ENCODE peak calls at places on chromosomes 3 and 15, in nine cellular contexts. One of them, this sample, is unnamed.

GRCh38 chr15:70016511-70016994 is 81.2 kb downstream of the TLE3 start:
- DNase-seq in brain microvascular endothelial cell: no peak
- DNase-seq in tibial nerve: no peak
- DNase-seq in heart right ventricle: no peak
- DNase-seq in foreskin fibroblast: no peak
- DNase-seq in GM13976: peak; percentile 52
- DNase-seq in K562: no peak
- DNase-seq in progenitor cell of endocrine pancreas: no peak
- DNase-seq in MCF 10A: no peak
- DNase-seq in this sample: no peak

GRCh38 chr15:76196286-76196948 is 114.9 kb downstream of the ETFA start:
- DNase-seq in brain microvascular endothelial cell: peak; percentile 65
- DNase-seq in tibial nerve: no peak
- DNase-seq in heart right ventricle: peak; percentile 54
- DNase-seq in foreskin fibroblast: peak; percentile 90
- DNase-seq in GM13976: no peak
- DNase-seq in K562: peak; percentile 69
- DNase-seq in progenitor cell of endocrine pancreas: no peak
- DNase-seq in MCF 10A: peak; percentile 93
- DNase-seq in this sample: peak; percentile 30

GRCh38 chr3:159252772-159253384 is 451.0 kb downstream of the MFSD1 start:
- DNase-seq in brain microvascular endothelial cell: peak; percentile 32
- DNase-seq in tibial nerve: no peak
- DNase-seq in heart right ventricle: no peak
- DNase-seq in foreskin fibroblast: peak; percentile 54
- DNase-seq in GM13976: peak; percentile 28
- DNase-seq in K562: peak; percentile 42
- DNase-seq in progenitor cell of endocrine pancreas: no peak
- DNase-seq in MCF 10A: peak; percentile 54
- DNase-seq in this sample: peak; percentile 31

GRCh38 chr3:167913218-167913902 is 177.8 kb downstream of the SERPINI1 start:
- DNase-seq in brain microvascular endothelial cell: peak; percentile 35
- DNase-seq in tibial nerve: no peak
- DNase-seq in heart right ventricle: no peak
- DNase-seq in foreskin fibroblast: no peak
- DNase-seq in GM13976: no peak
- DNase-seq in K562: no peak
- DNase-seq in progenitor cell of endocrine pancreas: no peak
- DNase-seq in MCF 10A: peak; percentile 43
- DNase-seq in this sample: peak; percentile 78

GRCh38 chr15:90035095-90035834 is 34.1 kb downstream of the ZNF710 start:
- DNase-seq in brain microvascular endothelial cell: peak; percentile 64
- DNase-seq in tibial nerve: no peak
- DNase-seq in heart right ventricle: peak; percentile 50
- DNase-seq in foreskin fibroblast: peak; percentile 18
- DNase-seq in GM13976: no peak
- DNase-seq in K562: no peak
- DNase-seq in progenitor cell of endocrine pancreas: no peak
- DNase-seq in MCF 10A: peak; percentile 88
- DNase-seq in this sample: peak; percentile 74

GRCh38 chr15:78927077-78927790 is 17.6 kb downstream of the CTSH start:
- DNase-seq in brain microvascular endothelial cell: no peak
- DNase-seq in tibial nerve: no peak
- DNase-seq in heart right ventricle: no peak
- DNase-seq in foreskin fibroblast: no peak
- DNase-seq in GM13976: no peak
- DNase-seq in K562: no peak
- DNase-seq in progenitor cell of endocrine pancreas: no peak
- DNase-seq in MCF 10A: no peak
- DNase-seq in this sample: no peak

GRCh38 chr3:192207239-192207638 is 520.1 kb downstream of the FGF12 start:
- DNase-seq in brain microvascular endothelial cell: no peak
- DNase-seq in tibial nerve: no peak
- DNase-seq in heart right ventricle: no peak
- DNase-seq in foreskin fibroblast: no peak
- DNase-seq in GM13976: no peak
- DNase-seq in K562: no peak
- DNase-seq in progenitor cell of endocrine pancreas: no peak
- DNase-seq in MCF 10A: peak; percentile 24
- DNase-seq in this sample: no peak

GRCh38 chr15:59406446-59406845 is 31.5 kb upstream of the FAM81A start:
- DNase-seq in brain microvascular endothelial cell: no peak
- DNase-seq in tibial nerve: no peak
- DNase-seq in heart right ventricle: no peak
- DNase-seq in foreskin fibroblast: no peak
- DNase-seq in GM13976: peak; percentile 37
- DNase-seq in K562: no peak
- DNase-seq in progenitor cell of endocrine pancreas: no peak
- DNase-seq in MCF 10A: no peak
- DNase-seq in this sample: no peak

GRCh38 chr15:68789921-68790575 is 30.6 kb downstream of the ANP32A start:
- DNase-seq in brain microvascular endothelial cell: peak; percentile 53
- DNase-seq in tibial nerve: no peak
- DNase-seq in heart right ventricle: peak; percentile 18
- DNase-seq in foreskin fibroblast: no peak
- DNase-seq in GM13976: no peak
- DNase-seq in K562: no peak
- DNase-seq in progenitor cell of endocrine pancreas: no peak
- DNase-seq in MCF 10A: no peak
- DNase-seq in this sample: peak; percentile 50

GRCh38 chr3:139111392-139112229 is 66.9 kb upstream of the PRR23C start:
- DNase-seq in brain microvascular endothelial cell: peak; percentile 55
- DNase-seq in tibial nerve: peak; percentile 22
- DNase-seq in heart right ventricle: peak; percentile 47
- DNase-seq in foreskin fibroblast: peak; percentile 55
- DNase-seq in GM13976: peak; percentile 67
- DNase-seq in K562: peak; percentile 64
- DNase-seq in progenitor cell of endocrine pancreas: peak; percentile 56
- DNase-seq in MCF 10A: peak; percentile 62
- DNase-seq in this sample: peak; percentile 79

GRCh38 chr15:68755731-68756130 is 65.0 kb downstream of the ANP32A start:
- DNase-seq in brain microvascular endothelial cell: no peak
- DNase-seq in tibial nerve: no peak
- DNase-seq in heart right ventricle: no peak
- DNase-seq in foreskin fibroblast: no peak
- DNase-seq in GM13976: no peak
- DNase-seq in K562: no peak
- DNase-seq in progenitor cell of endocrine pancreas: no peak
- DNase-seq in MCF 10A: no peak
- DNase-seq in this sample: no peak

GRCh38 chr15:87944051-87944450 is 312.5 kb downstream of the NTRK3 start:
- DNase-seq in brain microvascular endothelial cell: no peak
- DNase-seq in tibial nerve: no peak
- DNase-seq in heart right ventricle: no peak
- DNase-seq in foreskin fibroblast: no peak
- DNase-seq in GM13976: no peak
- DNase-seq in K562: no peak
- DNase-seq in progenitor cell of endocrine pancreas: no peak
- DNase-seq in MCF 10A: no peak
- DNase-seq in this sample: no peak

GRCh38 chr3:196789773-196790419 is 50.2 kb downstream of the PAK2 start:
- DNase-seq in brain microvascular endothelial cell: no peak
- DNase-seq in tibial nerve: no peak
- DNase-seq in heart right ventricle: no peak
- DNase-seq in foreskin fibroblast: no peak
- DNase-seq in GM13976: no peak
- DNase-seq in K562: no peak
- DNase-seq in progenitor cell of endocrine pancreas: no peak
- DNase-seq in MCF 10A: peak; percentile 13
- DNase-seq in this sample: no peak

GRCh38 chr15:26628879-26629529 is 143.9 kb downstream of the GABRB3 start:
- DNase-seq in brain microvascular endothelial cell: no peak
- DNase-seq in tibial nerve: peak; percentile 33
- DNase-seq in heart right ventricle: peak; percentile 64
- DNase-seq in foreskin fibroblast: peak; percentile 10
- DNase-seq in GM13976: no peak
- DNase-seq in K562: peak; percentile 86
- DNase-seq in progenitor cell of endocrine pancreas: peak; percentile 46
- DNase-seq in MCF 10A: no peak
- DNase-seq in this sample: peak; percentile 67

GRCh38 chr3:106820726-106821362 is 556.4 kb upstream of the CCDC54 start:
- DNase-seq in brain microvascular endothelial cell: no peak
- DNase-seq in tibial nerve: no peak
- DNase-seq in heart right ventricle: no peak
- DNase-seq in foreskin fibroblast: no peak
- DNase-seq in GM13976: no peak
- DNase-seq in K562: no peak
- DNase-seq in progenitor cell of endocrine pancreas: no peak
- DNase-seq in MCF 10A: no peak
- DNase-seq in this sample: no peak

GRCh38 chr3:81684739-81685395 is 76.6 kb downstream of the GBE1 start:
- DNase-seq in brain microvascular endothelial cell: peak; percentile 32
- DNase-seq in tibial nerve: no peak
- DNase-seq in heart right ventricle: no peak
- DNase-seq in foreskin fibroblast: peak; percentile 10
- DNase-seq in GM13976: no peak
- DNase-seq in K562: peak; percentile 7
- DNase-seq in progenitor cell of endocrine pancreas: no peak
- DNase-seq in MCF 10A: peak; percentile 18
- DNase-seq in this sample: peak; percentile 33

GRCh38 chr3:177538743-177539730 is 341.8 kb upstream of the TBL1XR1 start:
- DNase-seq in brain microvascular endothelial cell: no peak
- DNase-seq in tibial nerve: no peak
- DNase-seq in heart right ventricle: no peak
- DNase-seq in foreskin fibroblast: no peak
- DNase-seq in GM13976: no peak
- DNase-seq in K562: no peak
- DNase-seq in progenitor cell of endocrine pancreas: no peak
- DNase-seq in MCF 10A: no peak
- DNase-seq in this sample: no peak

GRCh38 chr3:178562143-178562868 is 26.1 kb downstream of the KCNMB2 start:
- DNase-seq in brain microvascular endothelial cell: peak; percentile 8
- DNase-seq in tibial nerve: no peak
- DNase-seq in heart right ventricle: peak; percentile 21
- DNase-seq in foreskin fibroblast: no peak
- DNase-seq in GM13976: no peak
- DNase-seq in K562: no peak
- DNase-seq in progenitor cell of endocrine pancreas: no peak
- DNase-seq in MCF 10A: peak; percentile 38
- DNase-seq in this sample: no peak

GRCh38 chr15:29018406-29018805 is 132.6 kb downstream of the APBA2 start:
- DNase-seq in brain microvascular endothelial cell: no peak
- DNase-seq in tibial nerve: no peak
- DNase-seq in heart right ventricle: no peak
- DNase-seq in foreskin fibroblast: no peak
- DNase-seq in GM13976: no peak
- DNase-seq in K562: no peak
- DNase-seq in progenitor cell of endocrine pancreas: no peak
- DNase-seq in MCF 10A: peak; percentile 3
- DNase-seq in this sample: no peak
- TF ChIP-seq CTCF in brain microvascular endothelial cell: peak; percentile 10
- TF ChIP-seq CTCF in tibial nerve: no peak
- TF ChIP-seq CTCF in heart right ventricle: no peak
- TF ChIP-seq CTCF in foreskin fibroblast: no peak
- TF ChIP-seq CTCF in GM13976: no peak
- TF ChIP-seq CTCF in K562: no peak
- TF ChIP-seq CTCF in progenitor cell of endocrine pancreas: peak; percentile 49
- TF ChIP-seq CTCF in MCF 10A: no peak
- TF ChIP-seq CTCF in this sample: no peak

DNA sequence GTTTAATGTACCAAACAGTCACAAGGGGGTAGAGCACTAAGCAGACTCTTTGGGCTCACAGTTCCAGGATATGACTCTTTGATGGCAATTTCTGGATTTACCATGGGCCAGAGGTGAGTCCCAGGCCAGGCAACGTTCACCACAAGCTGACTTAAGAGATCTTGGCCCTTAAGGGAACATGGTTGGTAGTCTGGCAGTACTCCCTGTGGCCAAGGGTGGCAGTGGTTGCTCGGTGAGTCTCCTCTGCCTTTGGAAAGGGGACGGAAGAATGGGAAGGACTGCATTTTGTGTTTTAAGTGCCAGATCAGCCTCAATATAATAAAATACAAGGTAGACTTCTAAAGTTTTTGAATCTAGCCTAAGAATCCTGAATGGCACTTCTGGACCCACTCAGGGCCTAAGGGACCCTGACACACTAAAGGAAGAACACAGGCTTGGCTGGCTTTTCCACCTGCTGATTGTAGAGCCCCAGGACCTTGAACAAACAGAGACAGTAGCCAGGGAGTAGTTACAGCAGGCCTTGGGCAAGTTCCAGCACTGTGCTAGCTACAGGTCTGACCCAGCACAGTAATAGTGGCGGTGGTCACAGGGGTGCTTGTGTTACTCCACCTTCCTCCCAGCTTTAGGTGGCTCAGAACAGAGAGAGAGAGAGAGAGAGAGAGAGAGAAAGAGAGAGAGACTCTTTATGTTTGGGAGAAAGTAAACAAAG is 730.7 kb upstream of the ALCAM start:
- DNase-seq in brain microvascular endothelial cell: no peak
- DNase-seq in tibial nerve: no peak
- DNase-seq in heart right ventricle: no peak
- DNase-seq in foreskin fibroblast: no peak
- DNase-seq in GM13976: no peak
- DNase-seq in K562: no peak
- DNase-seq in progenitor cell of endocrine pancreas: no peak
- DNase-seq in MCF 10A: no peak
- DNase-seq in this sample: no peak
- TF ChIP-seq CTCF in brain microvascular endothelial cell: peak; percentile 39
- TF ChIP-seq CTCF in tibial nerve: no peak
- TF ChIP-seq CTCF in heart right ventricle: no peak
- TF ChIP-seq CTCF in foreskin fibroblast: peak; percentile 12
- TF ChIP-seq CTCF in GM13976: no peak
- TF ChIP-seq CTCF in K562: no peak
- TF ChIP-seq CTCF in progenitor cell of endocrine pancreas: no peak
- TF ChIP-seq CTCF in MCF 10A: no peak
- TF ChIP-seq CTCF in this sample: peak; percentile 7

GRCh38 chr15:94154255-94154654 is 77.1 kb upstream of the MCTP2 start:
- DNase-seq in brain microvascular endothelial cell: no peak
- DNase-seq in tibial nerve: no peak
- DNase-seq in heart right ventricle: no peak
- DNase-seq in foreskin fibroblast: no peak
- DNase-seq in GM13976: no peak
- DNase-seq in K562: no peak
- DNase-seq in progenitor cell of endocrine pancreas: no peak
- DNase-seq in MCF 10A: no peak
- DNase-seq in this sample: no peak
- TF ChIP-seq CTCF in brain microvascular endothelial cell: no peak
- TF ChIP-seq CTCF in tibial nerve: no peak
- TF ChIP-seq CTCF in heart right ventricle: no peak
- TF ChIP-seq CTCF in foreskin fibroblast: no peak
- TF ChIP-seq CTCF in GM13976: no peak
- TF ChIP-seq CTCF in K562: no peak
- TF ChIP-seq CTCF in progenitor cell of endocrine pancreas: no peak
- TF ChIP-seq CTCF in MCF 10A: peak; percentile 15
- TF ChIP-seq CTCF in this sample: no peak

DNA sequence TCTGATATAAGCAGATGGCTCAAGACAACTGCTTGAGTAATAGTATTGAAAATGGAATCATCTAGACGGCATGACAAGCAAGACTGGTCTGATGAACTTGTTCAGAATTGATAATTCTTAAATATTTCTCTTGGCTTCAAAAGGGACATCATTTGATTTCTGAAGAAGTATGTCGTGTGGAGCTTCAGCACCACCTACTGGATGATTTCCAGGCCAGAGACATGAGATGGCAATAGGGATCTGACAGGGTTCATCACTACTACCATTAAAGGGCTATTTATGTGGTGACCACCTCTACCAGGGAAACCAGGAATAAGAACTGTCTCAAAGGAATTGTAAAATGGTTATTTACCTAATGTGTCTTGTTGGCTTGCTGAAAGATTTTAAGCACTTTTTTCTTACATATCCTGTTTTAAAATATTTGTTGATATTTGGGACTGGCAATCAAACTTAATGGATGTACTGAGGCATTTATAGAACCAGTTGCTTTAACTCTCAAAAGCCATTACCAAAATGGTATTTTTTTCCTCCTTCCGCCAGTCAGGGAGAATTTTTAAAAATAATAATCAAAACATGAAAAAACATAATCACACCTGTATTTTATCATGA is 99.5 kb upstream of the FAM98B start:
- DNase-seq in brain microvascular endothelial cell: peak; percentile 74
- DNase-seq in tibial nerve: peak; percentile 55
- DNase-seq in heart right ventricle: no peak
- DNase-seq in foreskin fibroblast: peak; percentile 50
- DNase-seq in GM13976: peak; percentile 38
- DNase-seq in K562: peak; percentile 39
- DNase-seq in progenitor cell of endocrine pancreas: peak; percentile 21
- DNase-seq in MCF 10A: peak; percentile 78
- DNase-seq in this sample: peak; percentile 66
- TF ChIP-seq CTCF in brain microvascular endothelial cell: peak; percentile 83
- TF ChIP-seq CTCF in tibial nerve: peak; percentile 72
- TF ChIP-seq CTCF in heart right ventricle: peak; percentile 77
- TF ChIP-seq CTCF in foreskin fibroblast: peak; percentile 64
- TF ChIP-seq CTCF in GM13976: peak; percentile 72
- TF ChIP-seq CTCF in K562: peak; percentile 77
- TF ChIP-seq CTCF in progenitor cell of endocrine pancreas: peak; percentile 81
- TF ChIP-seq CTCF in MCF 10A: peak; percentile 63
- TF ChIP-seq CTCF in this sample: peak; percentile 69